ENCODE peak calls at places on chromosomes 1 and 21, in six cellular contexts. U, E, S, N, W and X are unnamed samples.

GRCh38 chr1:165381745-165382530 is 25.4 kb upstream of the LMX1A start:
- DNase-seq in U (no peak), E (no peak), S (no peak), N (no peak), W (no peak), X (no peak)

GRCh38 chr1:8883510-8883909 is 5.0 kb upstream of the ENO1 start:
- DNase-seq in U (no peak), E (no peak), S (no peak), N (no peak), W (no peak), X (no peak)

GRCh38 chr1:112461200-112461871 is 47.4 kb upstream of the WNT2B start:
- DNase-seq in U (no peak), E (no peak), S (no peak), N (no peak), W (no peak), X (no peak)

GRCh38 chr1:76465030-76465429 is 390.5 kb downstream of the ST6GALNAC3 start:
- DNase-seq in U (no peak), E (no peak), S (no peak), N (no peak), W (peak), X (no peak)

GRCh38 chr1:61951731-61952585 is 209.7 kb downstream of the PATJ start:
- DNase-seq in U (no peak), E (no peak), S (peak), N (peak), W (no peak), X (peak)

GRCh38 chr1:31639543-31639942 is 5.1 kb downstream of the PEF1 start:
- DNase-seq in U (no peak), E (no peak), S (no peak), N (no peak), W (no peak), X (no peak)

GRCh38 chr1:6300342-6301141 is 39.6 kb upstream of the GPR153 start:
- DNase-seq in U (no peak), E (no peak), S (no peak), N (no peak), W (peak), X (no peak)

GRCh38 chr1:212566522-212567479 is 41.8 kb upstream of the ATF3 start:
- DNase-seq in U (peak), E (no peak), S (no peak), N (peak), W (peak), X (peak)

GRCh38 chr1:177471244-177471643 is 300.5 kb downstream of the BRINP2 start:
- DNase-seq in U (no peak), E (no peak), S (no peak), N (no peak), W (no peak), X (no peak)

GRCh38 chr1:41980872-41981653 is 62.3 kb upstream of the HIVEP3 start:
- DNase-seq in U (no peak), E (no peak), S (no peak), N (no peak), W (no peak), X (no peak)

GRCh38 chr21:33841561-33841960 is 74.0 kb downstream of the ATP5PO start:
- DNase-seq in U (no peak), E (no peak), S (no peak), N (no peak), W (no peak), X (no peak)

GRCh38 chr1:21335750-21336168 is 45.5 kb upstream of the ECE1 start:
- DNase-seq in U (no peak), E (no peak), S (no peak), N (no peak), W (no peak), X (no peak)

GRCh38 chr1:85330206-85330605 is 53.8 kb upstream of the BCL10 start:
- DNase-seq in U (no peak), E (no peak), S (no peak), N (peak), W (peak), X (no peak)

GRCh38 chr1:197675475-197676324 is 99.6 kb downstream of the DENND1B start:
- DNase-seq in U (peak), E (peak), S (no peak), N (no peak), W (no peak), X (peak)

GRCh38 chr1:205248793-205249601 is 21.3 kb downstream of the TMCC2 start:
- DNase-seq in U (peak), E (peak), S (no peak), N (no peak), W (peak), X (no peak)

GRCh38 chr1:200233393-200233792 is 176.4 kb downstream of the ZNF281 start:
- DNase-seq in U (no peak), E (no peak), S (no peak), N (no peak), W (peak), X (no peak)

GRCh38 chr1:234836045-234836681 is 226.2 kb upstream of the IRF2BP2 start:
- DNase-seq in U (no peak), E (no peak), S (no peak), N (no peak), W (no peak), X (no peak)

GRCh38 chr1:231011963-231012362 is 28.1 kb downstream of the FAM89A start:
- DNase-seq in U (no peak), E (no peak), S (no peak), N (no peak), W (no peak), X (no peak)